ENCODE peak calls at places on chromosomes 11 and 22, in four cellular contexts. Q is GM12878, T is IMR-90, B is K562. C is an unnamed sample.

GRCh38 chr22:32810241-32811133 is 9.0 kb downstream of the TIMP3 start:
- DNase-seq in Q (no peak), T (peak; percentile 51), B (no peak), C (no peak)

GRCh38 chr11:22192642-22193347 is at the start of gene ANO5:
- DNase-seq in Q (no peak), T (no peak), B (peak; percentile 47), C (peak; percentile 20)

GRCh38 chr22:48404004-48404403 is 1423.7 kb downstream of the BRD1 start:
- DNase-seq in Q (no peak), T (no peak), B (no peak), C (no peak)

GRCh38 chr11:117230286-117230961 is 1.4 kb downstream of the PCSK7 start:
- DNase-seq in Q (peak; percentile 45), T (peak; percentile 51), B (no peak), C (no peak)

GRCh38 chr22:43831561-43832392 is 19.7 kb upstream of the EFCAB6 start:
- DNase-seq in Q (no peak), T (no peak), B (no peak), C (no peak)

GRCh38 chr22:43435851-43436535 is 24.2 kb downstream of the MPPED1 start:
- DNase-seq in Q (no peak), T (no peak), B (no peak), C (no peak)

GRCh38 chr11:36141595-36141994 is 147.6 kb downstream of the COMMD9 start:
- DNase-seq in Q (no peak), T (no peak), B (no peak), C (no peak)

GRCh38 chr11:74680703-74681531 is 50.3 kb downstream of the CHRDL2 start:
- DNase-seq in Q (no peak), T (no peak), B (no peak), C (no peak)

DNA sequence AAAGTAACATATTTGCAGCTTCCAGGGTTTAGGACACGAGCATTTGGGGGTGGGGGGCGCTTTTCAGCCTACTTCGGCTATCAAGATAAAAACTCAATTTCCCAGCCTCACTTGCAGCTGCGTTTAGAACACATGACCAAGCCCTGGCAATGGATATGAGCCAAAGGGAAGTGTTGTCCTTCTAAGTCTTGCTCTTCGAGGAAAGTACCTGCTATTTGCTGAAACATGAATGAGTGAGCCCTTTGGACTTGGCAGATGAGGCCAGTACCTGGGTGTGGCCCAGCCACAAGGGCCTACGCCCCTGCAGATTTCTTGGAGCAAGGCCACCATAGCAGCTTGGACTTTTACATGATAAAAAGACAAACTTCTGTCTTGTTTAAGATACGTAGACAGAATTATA is 60.2 kb upstream of the SORL1 start:
- DNase-seq in Q (no peak), T (no peak), B (no peak), C (no peak)
- TF ChIP-seq FOS in Q (no peak), T (no peak), B (no peak), C (no peak)

GRCh38 chr11:11987503-11988022 is 20.9 kb downstream of the DKK3 start:
- DNase-seq in Q (no peak), T (peak; percentile 78), B (peak; percentile 36), C (peak; percentile 78)
- TF ChIP-seq CTCF in Q (peak; percentile 36), T (peak; percentile 52), B (peak; percentile 35), C (no peak)

DNA sequence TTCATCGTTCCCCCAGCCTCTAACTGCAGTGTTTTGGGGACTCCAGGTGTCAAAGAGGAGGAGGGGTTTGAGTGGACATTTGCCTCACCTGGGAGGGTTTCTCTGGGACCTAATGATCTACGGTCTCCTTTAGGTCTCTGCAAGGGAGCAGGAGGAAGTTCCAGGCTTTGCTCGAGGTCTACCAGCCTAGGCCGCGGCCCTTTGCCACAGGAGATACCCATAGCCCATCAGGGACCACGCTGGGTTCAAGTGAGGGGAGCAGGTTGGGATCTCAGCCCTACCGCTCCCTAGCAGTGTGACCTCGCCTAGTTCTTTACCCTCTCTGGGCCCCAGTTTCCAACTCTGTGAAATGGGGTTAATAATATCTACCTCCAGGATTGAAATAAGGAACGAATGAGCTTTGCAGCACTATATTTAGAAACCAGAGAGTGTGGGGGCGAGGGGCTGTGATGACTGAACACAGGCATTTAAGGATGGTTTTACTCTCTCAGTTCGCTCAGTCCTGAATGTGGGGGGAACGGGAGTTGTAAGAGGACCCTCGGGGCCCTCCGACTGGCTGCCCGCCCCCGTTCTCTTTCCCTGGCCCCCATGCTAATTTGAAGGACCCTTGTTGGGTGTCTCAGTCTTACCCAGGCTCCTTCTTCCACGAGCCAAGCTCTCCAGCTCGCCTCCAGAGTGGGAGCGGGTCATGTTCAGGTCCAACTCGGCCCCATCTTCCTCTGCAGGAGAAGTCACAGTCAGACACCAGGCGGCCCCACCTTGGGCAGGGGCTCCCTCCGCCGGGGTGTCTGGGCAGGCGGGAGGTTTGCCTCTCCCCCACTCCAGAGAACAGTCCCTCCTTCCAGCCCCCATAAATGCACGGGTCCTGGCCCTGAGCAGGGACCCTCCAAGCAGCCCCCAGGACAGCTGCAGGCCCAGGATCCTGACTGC is 11.7 kb downstream of the PDGFB start:
- DNase-seq in Q (no peak), T (no peak), B (no peak), C (no peak)
- H3K4me3 ChIP-seq in Q (no peak overlapping the region), T (no peak overlapping the region), B (no peak overlapping the region), C (no peak overlapping the region)

GRCh38 chr11:11408436-11409221 is 55.6 kb upstream of the CSNK2A3 start:
- DNase-seq in Q (no peak), T (no peak), B (no peak), C (no peak)

GRCh38 chr11:11407065-11407737 is 54.2 kb upstream of the CSNK2A3 start:
- DNase-seq in Q (no peak), T (no peak), B (no peak), C (no peak)

GRCh38 chr11:11407738-11408084 is 54.7 kb upstream of the CSNK2A3 start:
- DNase-seq in Q (no peak), T (no peak), B (no peak), C (no peak)

GRCh38 chr11:11409224-11409623 is 56.2 kb upstream of the CSNK2A3 start:
- DNase-seq in Q (no peak), T (no peak), B (no peak), C (no peak)

DNA sequence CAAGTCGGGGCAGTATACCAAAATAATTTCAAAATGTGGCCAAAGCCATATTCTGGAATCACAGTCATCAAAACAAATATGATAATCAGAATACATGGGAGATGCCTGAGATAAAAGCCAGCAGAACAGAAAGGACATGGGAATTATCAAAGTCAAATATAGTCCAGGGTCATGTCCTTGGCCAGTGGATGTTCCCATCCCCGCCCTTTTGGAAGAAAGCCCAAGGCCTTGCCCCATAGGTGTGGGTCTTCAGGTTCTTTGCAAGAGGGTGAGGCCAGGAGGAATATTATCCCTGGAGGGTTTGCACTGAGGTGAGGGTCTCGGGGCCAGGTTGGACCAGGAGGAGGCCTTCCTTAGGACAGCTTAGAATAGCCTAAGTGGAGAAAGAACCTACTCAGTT is 53.6 kb upstream of the CSNK2A3 start:
- DNase-seq in Q (no peak), T (no peak), B (no peak), C (no peak)
- TF ChIP-seq FOS in Q (no peak), T (no peak), B (no peak), C (no peak)

DNA sequence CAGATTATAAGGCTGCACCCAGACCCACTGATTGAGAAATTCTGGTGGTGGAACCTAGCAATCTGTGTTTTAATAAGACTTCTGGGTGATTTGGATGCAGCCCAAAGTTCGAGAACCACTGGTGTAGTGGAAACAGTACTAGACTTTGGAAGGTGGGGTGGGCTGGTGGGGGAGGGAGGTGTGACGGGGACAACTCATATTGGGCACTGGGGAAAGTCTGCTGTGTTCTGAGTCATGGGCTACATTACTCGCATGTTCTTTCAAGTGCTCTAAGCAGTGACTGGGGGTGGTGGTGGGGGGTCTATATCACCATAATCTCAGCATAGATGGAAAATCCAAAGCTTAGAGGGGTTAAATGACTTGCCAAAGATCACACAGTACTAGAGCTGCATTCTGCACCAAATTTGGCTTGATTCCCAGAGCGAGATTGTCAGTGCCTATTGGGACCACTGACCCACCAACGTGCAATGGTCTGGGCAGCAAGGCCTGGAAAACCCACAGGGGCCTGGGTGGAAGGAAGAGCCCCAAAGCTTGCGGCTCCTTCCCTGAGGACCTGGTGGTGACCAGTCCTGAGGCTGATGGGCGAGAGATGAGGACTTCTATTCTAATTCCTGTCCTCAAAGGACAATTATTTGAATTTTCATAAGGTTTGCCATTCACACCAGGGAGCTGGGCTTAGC is 77.4 kb upstream of the NARS2 start:
- DNase-seq in Q (no peak), T (no peak), B (no peak), C (no peak)
- TF ChIP-seq CTCF in Q (no peak), T (no peak), B (no peak), C (no peak)

DNA sequence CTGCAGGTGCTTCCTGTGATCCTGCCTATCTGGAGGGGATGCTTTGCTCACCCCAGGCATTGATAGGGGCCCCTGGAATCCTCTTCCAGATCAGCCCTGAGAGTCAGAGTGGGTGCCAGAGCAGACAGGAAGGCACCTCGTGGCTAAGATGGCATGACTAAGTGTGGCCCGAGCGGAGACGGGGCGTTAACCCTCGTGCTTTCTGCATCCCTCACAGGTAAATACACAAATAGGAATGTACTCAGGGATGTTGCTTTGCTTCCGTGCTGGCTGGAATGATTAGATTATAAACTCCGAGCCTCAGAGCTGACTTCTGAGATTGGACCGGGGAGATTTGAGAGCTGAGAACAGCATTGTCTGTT is 312.7 kb upstream of the B3GAT1 start:
- DNase-seq in Q (no peak), T (no peak), B (no peak), C (no peak)
- H3K4me3 ChIP-seq in Q (no peak overlapping the region), T (no peak overlapping the region), B (no peak overlapping the region), C (no peak overlapping the region)

GRCh38 chr22:26658671-26659478 is 1.5 kb downstream of the MIAT start:
- DNase-seq in Q (no peak), T (peak; percentile 97), B (peak; percentile 82), C (peak; percentile 52)
- TF ChIP-seq FOS in Q (no peak), T (peak; percentile 85), B (peak; percentile 24), C (peak; percentile 60)